ENCODE peak calls at places on chromosomes 5 and 9, in four cellular contexts. One of them, this sample, is unnamed.
A peak's percentile ranks its signal among the peaks of the same experiment; 100 is the strongest.

GRCh38 chr5:69048233-69048632 is 45.6 kb upstream of the SLC30A5 start:
- DNase-seq in tibial nerve: no peak
- DNase-seq in suprapubic skin: no peak
- DNase-seq in IMR-90: no peak
- DNase-seq in this sample: no peak

GRCh38 chr9:111736714-111737113 is 58.0 kb downstream of the SHOC1 start:
- DNase-seq in tibial nerve: no peak
- DNase-seq in suprapubic skin: no peak
- DNase-seq in IMR-90: no peak
- DNase-seq in this sample: no peak

GRCh38 chr9:74133921-74134320 is 363.2 kb upstream of the RORB start:
- DNase-seq in tibial nerve: no peak
- DNase-seq in suprapubic skin: no peak
- DNase-seq in IMR-90: no peak
- DNase-seq in this sample: no peak

GRCh38 chr5:24294324-24294723 is 350.5 kb downstream of the CDH10 start:
- DNase-seq in tibial nerve: no peak
- DNase-seq in suprapubic skin: no peak
- DNase-seq in IMR-90: no peak
- DNase-seq in this sample: no peak

GRCh38 chr9:117796681-117797080 is 92.5 kb downstream of the TLR4 start:
- DNase-seq in tibial nerve: no peak
- DNase-seq in suprapubic skin: no peak
- DNase-seq in IMR-90: no peak
- DNase-seq in this sample: no peak

GRCh38 chr5:161966544-161966943 is 101.0 kb upstream of the GABRG2 start:
- DNase-seq in tibial nerve: no peak
- DNase-seq in suprapubic skin: no peak
- DNase-seq in IMR-90: no peak
- DNase-seq in this sample: no peak

GRCh38 chr5:77167695-77168111 is 42.8 kb upstream of the PDE8B start:
- DNase-seq in tibial nerve: no peak
- DNase-seq in suprapubic skin: no peak
- DNase-seq in IMR-90: peak; percentile 92
- DNase-seq in this sample: peak; percentile 55

GRCh38 chr5:180330810-180331646 is 22.1 kb downstream of the GFPT2 start:
- DNase-seq in tibial nerve: peak; percentile 60
- DNase-seq in suprapubic skin: peak; percentile 88
- DNase-seq in IMR-90: peak; percentile 99
- DNase-seq in this sample: peak; percentile 86

GRCh38 chr5:34789021-34789531 is 49.9 kb upstream of the TTC23L start:
- DNase-seq in tibial nerve: no peak
- DNase-seq in suprapubic skin: no peak
- DNase-seq in IMR-90: peak; percentile 47
- DNase-seq in this sample: peak; percentile 23

DNA sequence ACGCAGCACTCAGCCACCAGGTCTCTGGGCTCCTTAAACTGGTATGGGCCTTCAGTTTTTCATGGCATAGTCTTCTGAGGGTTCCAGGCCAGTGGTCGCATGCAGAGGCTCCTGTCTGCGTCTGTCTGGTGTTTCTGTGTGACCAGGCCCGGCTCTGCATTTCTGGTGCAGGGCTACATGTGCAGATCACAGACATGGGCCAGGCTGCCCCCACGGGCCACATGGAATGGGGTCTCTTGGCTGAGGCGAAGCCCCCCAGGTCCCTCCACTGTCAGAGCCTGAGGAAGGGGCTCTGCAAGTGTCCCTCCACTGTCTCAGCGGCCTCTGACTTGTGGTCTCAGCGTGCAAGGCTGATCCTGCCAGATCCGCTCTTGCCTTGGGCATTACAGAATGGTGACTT is 15.6 kb upstream of the CARD19 start:
- DNase-seq in tibial nerve: no peak
- DNase-seq in suprapubic skin: peak; percentile 72
- DNase-seq in IMR-90: no peak
- DNase-seq in this sample: no peak
- TF ChIP-seq POLR2A in tibial nerve: no peak
- TF ChIP-seq POLR2A in suprapubic skin: no peak
- TF ChIP-seq POLR2A in IMR-90: no peak
- TF ChIP-seq POLR2A in this sample: no peak

DNA sequence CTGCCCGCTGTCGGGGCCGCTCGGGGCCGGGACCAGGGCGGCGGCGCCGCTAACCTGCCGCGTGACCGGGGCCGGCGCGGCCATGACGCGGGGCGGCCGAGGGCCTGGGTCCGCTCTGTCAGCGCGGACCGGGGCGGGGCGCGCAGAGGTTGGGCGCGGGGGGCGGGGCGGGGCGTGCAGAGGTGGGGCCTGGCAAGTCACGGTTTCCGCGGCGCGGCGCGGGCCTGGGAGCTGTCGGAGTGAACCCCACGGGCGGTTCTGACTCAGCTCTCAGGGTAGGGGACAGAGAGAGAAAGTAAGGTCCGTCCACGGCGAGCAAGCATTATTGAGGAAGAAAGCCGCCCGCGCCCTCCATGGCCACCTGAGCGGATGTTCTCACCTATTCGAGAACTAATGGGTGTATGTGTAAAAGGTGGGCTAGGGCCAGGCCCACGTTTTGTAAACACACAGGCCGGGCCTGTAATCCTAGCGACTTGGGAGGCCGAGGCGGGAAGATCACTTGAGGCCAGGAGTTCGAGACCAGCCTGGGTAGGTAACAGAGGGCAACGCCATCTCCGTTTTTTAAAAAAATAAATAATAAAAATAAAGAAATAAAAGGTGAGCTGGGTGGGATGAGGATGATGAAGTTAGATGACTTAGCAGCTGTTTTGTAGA is at the start of gene PRXL2C:
- DNase-seq in tibial nerve: peak; percentile 88
- DNase-seq in suprapubic skin: peak; percentile 94
- DNase-seq in IMR-90: peak; percentile 52
- DNase-seq in this sample: peak; percentile 90
- TF ChIP-seq POLR2A in tibial nerve: peak; percentile 3
- TF ChIP-seq POLR2A in suprapubic skin: no peak
- TF ChIP-seq POLR2A in IMR-90: no peak
- TF ChIP-seq POLR2A in this sample: peak; percentile 54

GRCh38 chr5:170748986-170749385 is 34.5 kb upstream of the GABRP start:
- DNase-seq in tibial nerve: no peak
- DNase-seq in suprapubic skin: no peak
- DNase-seq in IMR-90: no peak
- DNase-seq in this sample: no peak

GRCh38 chr5:170747851-170748250 is 35.7 kb upstream of the GABRP start:
- DNase-seq in tibial nerve: no peak
- DNase-seq in suprapubic skin: no peak
- DNase-seq in IMR-90: no peak
- DNase-seq in this sample: no peak

GRCh38 chr5:170751631-170752030 is 31.9 kb upstream of the GABRP start:
- DNase-seq in tibial nerve: no peak
- DNase-seq in suprapubic skin: peak; percentile 69
- DNase-seq in IMR-90: no peak
- DNase-seq in this sample: no peak

GRCh38 chr5:170752257-170753215 is 31.0 kb upstream of the GABRP start:
- DNase-seq in tibial nerve: no peak
- DNase-seq in suprapubic skin: peak; percentile 69
- DNase-seq in IMR-90: no peak
- DNase-seq in this sample: no peak

GRCh38 chr5:170749911-170750431 is 33.6 kb upstream of the GABRP start:
- DNase-seq in tibial nerve: no peak
- DNase-seq in suprapubic skin: no peak
- DNase-seq in IMR-90: no peak
- DNase-seq in this sample: no peak
- TF ChIP-seq POLR2A in tibial nerve: no peak
- TF ChIP-seq POLR2A in suprapubic skin: no peak
- TF ChIP-seq POLR2A in IMR-90: no peak
- TF ChIP-seq POLR2A in this sample: no peak

GRCh38 chr9:121735792-121736130 is 84.3 kb downstream of the DAB2IP start:
- DNase-seq in tibial nerve: no peak
- DNase-seq in suprapubic skin: no peak
- DNase-seq in IMR-90: no peak
- DNase-seq in this sample: no peak

GRCh38 chr9:121737481-121737931 is 86.1 kb downstream of the DAB2IP start:
- DNase-seq in tibial nerve: no peak
- DNase-seq in suprapubic skin: no peak
- DNase-seq in IMR-90: no peak
- DNase-seq in this sample: no peak

GRCh38 chr9:121736147-121736721 is 84.8 kb downstream of the DAB2IP start:
- DNase-seq in tibial nerve: peak; percentile 50
- DNase-seq in suprapubic skin: peak; percentile 92
- DNase-seq in IMR-90: peak; percentile 25
- DNase-seq in this sample: no peak

GRCh38 chr9:121738391-121738790 is 87.0 kb downstream of the DAB2IP start:
- DNase-seq in tibial nerve: no peak
- DNase-seq in suprapubic skin: no peak
- DNase-seq in IMR-90: no peak
- DNase-seq in this sample: no peak

GRCh38 chr9:121736964-121737462 is 85.6 kb downstream of the DAB2IP start:
- DNase-seq in tibial nerve: peak; percentile 51
- DNase-seq in suprapubic skin: no peak
- DNase-seq in IMR-90: no peak
- DNase-seq in this sample: no peak
- TF ChIP-seq POLR2A in tibial nerve: no peak
- TF ChIP-seq POLR2A in suprapubic skin: no peak
- TF ChIP-seq POLR2A in IMR-90: no peak
- TF ChIP-seq POLR2A in this sample: no peak

GRCh38 chr5:2066373-2066772 is 183.6 kb upstream of the IRX4 start:
- DNase-seq in tibial nerve: no peak
- DNase-seq in suprapubic skin: no peak
- DNase-seq in IMR-90: no peak
- DNase-seq in this sample: no peak

GRCh38 chr5:2071562-2071961 is 188.8 kb upstream of the IRX4 start:
- DNase-seq in tibial nerve: no peak
- DNase-seq in suprapubic skin: no peak
- DNase-seq in IMR-90: no peak
- DNase-seq in this sample: no peak

DNA sequence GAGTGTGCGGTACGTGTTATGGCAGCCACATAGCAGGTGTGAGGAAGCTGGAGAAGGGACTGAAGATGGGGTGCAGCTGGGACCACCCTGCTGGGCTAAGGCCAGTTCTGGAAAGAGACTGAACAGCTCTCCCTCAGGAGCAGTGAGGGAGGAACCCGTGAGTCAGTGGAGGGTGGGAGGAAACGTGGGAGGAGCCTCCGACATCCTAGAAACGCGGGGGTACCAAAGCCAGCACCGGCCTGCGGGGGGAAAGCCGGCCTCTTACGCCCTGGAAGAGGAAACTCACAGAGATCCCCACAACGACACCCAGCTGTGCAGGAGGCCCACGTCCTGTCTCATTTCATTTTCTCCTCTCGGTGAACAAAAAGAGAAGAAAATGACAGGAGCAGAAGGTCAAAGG is 185.8 kb upstream of the IRX4 start:
- DNase-seq in tibial nerve: no peak
- DNase-seq in suprapubic skin: no peak
- DNase-seq in IMR-90: no peak
- DNase-seq in this sample: no peak
- TF ChIP-seq POLR2A in tibial nerve: no peak
- TF ChIP-seq POLR2A in suprapubic skin: no peak
- TF ChIP-seq POLR2A in IMR-90: no peak
- TF ChIP-seq POLR2A in this sample: no peak

DNA sequence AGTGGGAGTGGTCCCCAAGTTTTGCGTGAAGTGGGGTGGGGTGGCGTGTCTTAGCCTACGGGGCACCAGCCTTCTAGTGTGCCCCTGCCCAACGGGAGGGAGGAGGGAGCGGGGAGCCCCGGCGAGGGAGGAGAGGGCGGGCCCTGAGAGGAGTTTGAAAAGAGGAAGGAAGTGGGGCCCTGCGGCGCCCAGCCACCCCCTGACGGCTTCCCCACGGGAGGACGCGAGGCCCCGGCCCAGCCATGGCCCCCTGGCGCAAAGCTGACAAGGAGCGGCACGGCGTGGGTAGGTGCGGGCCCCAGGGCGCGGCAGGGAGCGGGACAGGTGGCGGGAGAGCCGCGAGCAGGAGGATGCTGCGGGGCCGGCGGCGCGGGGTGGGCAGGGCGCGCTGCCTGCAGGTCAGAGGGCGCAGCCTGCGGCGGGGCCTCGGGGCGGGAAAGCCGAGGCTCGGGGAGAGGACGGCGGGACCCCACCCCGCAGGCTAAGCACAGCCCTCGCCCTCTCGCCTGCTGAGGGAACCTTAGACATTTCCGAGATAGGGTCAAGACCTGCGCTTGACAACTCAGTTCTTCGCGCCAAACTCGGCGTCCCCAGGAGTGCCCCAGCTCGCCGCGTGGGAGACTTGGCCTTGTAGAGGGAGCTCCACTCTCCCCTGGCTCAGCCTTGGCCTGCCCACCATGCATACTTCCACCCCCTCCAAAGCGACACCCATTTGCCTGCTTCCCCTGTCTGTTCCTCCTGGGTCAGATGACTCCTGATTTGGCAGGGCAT is at the start of gene DOCK2:
- DNase-seq in tibial nerve: no peak
- DNase-seq in suprapubic skin: no peak
- DNase-seq in IMR-90: no peak
- DNase-seq in this sample: no peak
- TF ChIP-seq POLR2A in tibial nerve: no peak
- TF ChIP-seq POLR2A in suprapubic skin: no peak
- TF ChIP-seq POLR2A in IMR-90: no peak
- TF ChIP-seq POLR2A in this sample: no peak

GRCh38 chr5:71783891-71784290 is 64.8 kb downstream of the CARTPT start:
- DNase-seq in tibial nerve: no peak
- DNase-seq in suprapubic skin: no peak
- DNase-seq in IMR-90: no peak
- DNase-seq in this sample: no peak
- TF ChIP-seq POLR2A in tibial nerve: no peak
- TF ChIP-seq POLR2A in suprapubic skin: no peak
- TF ChIP-seq POLR2A in IMR-90: no peak
- TF ChIP-seq POLR2A in this sample: no peak

GRCh38 chr5:150404121-150404990 is 8.4 kb downstream of the CD74 start:
- DNase-seq in tibial nerve: no peak
- DNase-seq in suprapubic skin: no peak
- DNase-seq in IMR-90: no peak
- DNase-seq in this sample: no peak

GRCh38 chr5:150404991-150405816 is 7.5 kb downstream of the CD74 start:
- DNase-seq in tibial nerve: no peak
- DNase-seq in suprapubic skin: no peak
- DNase-seq in IMR-90: no peak
- DNase-seq in this sample: no peak

GRCh38 chr5:150409638-150410523 is 2.8 kb downstream of the CD74 start:
- DNase-seq in tibial nerve: peak; percentile 52
- DNase-seq in suprapubic skin: no peak
- DNase-seq in IMR-90: peak; percentile 88
- DNase-seq in this sample: peak; percentile 97

GRCh38 chr5:150406120-150407096 is 6.3 kb downstream of the CD74 start:
- DNase-seq in tibial nerve: no peak
- DNase-seq in suprapubic skin: no peak
- DNase-seq in IMR-90: no peak
- DNase-seq in this sample: no peak

DNA sequence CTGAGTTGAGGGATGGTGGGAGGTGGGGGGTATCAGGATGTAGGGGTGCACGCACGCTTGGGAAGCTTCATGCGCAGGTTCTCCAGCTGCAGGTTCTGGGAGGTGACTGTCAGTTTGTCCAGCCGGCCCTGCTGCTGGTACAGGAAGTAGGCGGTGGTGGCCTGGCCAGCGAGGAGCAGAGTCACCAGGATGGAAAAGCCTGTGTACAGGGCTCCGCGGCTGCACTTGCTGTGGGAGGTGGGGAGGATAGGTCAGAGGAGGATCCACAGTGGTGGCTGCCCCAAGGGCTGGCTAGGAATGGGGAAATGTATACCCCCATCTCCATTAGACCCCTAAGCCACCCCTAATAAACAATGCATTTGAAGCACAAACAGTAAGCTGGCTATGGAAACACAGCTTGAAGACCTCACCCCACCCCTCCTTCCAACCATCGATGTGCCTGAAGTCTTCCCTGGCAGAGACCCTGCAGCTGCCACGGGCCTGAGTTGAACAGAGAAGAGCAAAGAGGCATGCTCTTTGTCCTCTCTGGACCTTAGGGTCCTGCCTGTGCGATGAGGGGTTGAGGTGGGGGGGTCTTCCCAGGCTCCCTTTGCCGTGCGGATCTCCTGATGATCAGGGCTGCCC is 5.5 kb downstream of the CD74 start:
- DNase-seq in tibial nerve: no peak
- DNase-seq in suprapubic skin: no peak
- DNase-seq in IMR-90: no peak
- DNase-seq in this sample: no peak
- TF ChIP-seq POLR2A in tibial nerve: no peak
- TF ChIP-seq POLR2A in suprapubic skin: no peak
- TF ChIP-seq POLR2A in IMR-90: no peak
- TF ChIP-seq POLR2A in this sample: no peak

This sample was measured in H54.